ENCODE peak calls at places on chromosomes 4 and X, in eight cellular contexts. One of them, this sample, is unnamed.

GRCh38 chrX:48711929-48712505 is 15.5 kb downstream of the SUV39H1 start:
- DNase-seq in lower leg skin: no peak
- DNase-seq in activated B cell treated with CpG ODN at 0.5 μM for 24 hours: no peak
- DNase-seq in fibroblast of pulmonary artery: no peak
- DNase-seq in kidney: no peak
- DNase-seq in GM12864: no peak
- DNase-seq in AG04450: no peak
- DNase-seq in NCI-H2029: no peak
- DNase-seq in this sample: no peak

GRCh38 chrX:40152706-40153334 is 55.1 kb upstream of the BCOR start:
- DNase-seq in lower leg skin: no peak
- DNase-seq in activated B cell treated with CpG ODN at 0.5 μM for 24 hours: no peak
- DNase-seq in fibroblast of pulmonary artery: no peak
- DNase-seq in kidney: peak
- DNase-seq in GM12864: no peak
- DNase-seq in AG04450: no peak
- DNase-seq in NCI-H2029: no peak
- DNase-seq in this sample: no peak

GRCh38 chr4:52873191-52873590 is 11.1 kb downstream of the RASL11B start:
- DNase-seq in lower leg skin: no peak
- DNase-seq in activated B cell treated with CpG ODN at 0.5 μM for 24 hours: no peak
- DNase-seq in fibroblast of pulmonary artery: no peak
- DNase-seq in kidney: no peak
- DNase-seq in GM12864: no peak
- DNase-seq in AG04450: no peak
- DNase-seq in NCI-H2029: no peak
- DNase-seq in this sample: no peak

GRCh38 chr4:169557061-169557636 is 55.2 kb downstream of the NEK1 start:
- DNase-seq in lower leg skin: no peak
- DNase-seq in activated B cell treated with CpG ODN at 0.5 μM for 24 hours: no peak
- DNase-seq in fibroblast of pulmonary artery: no peak
- DNase-seq in kidney: no peak
- DNase-seq in GM12864: no peak
- DNase-seq in AG04450: no peak
- DNase-seq in NCI-H2029: no peak
- DNase-seq in this sample: no peak

GRCh38 chr4:25320374-25321172 is 8.0 kb downstream of the ZCCHC4 start:
- DNase-seq in lower leg skin: no peak
- DNase-seq in activated B cell treated with CpG ODN at 0.5 μM for 24 hours: no peak
- DNase-seq in fibroblast of pulmonary artery: peak
- DNase-seq in kidney: no peak
- DNase-seq in GM12864: no peak
- DNase-seq in AG04450: peak
- DNase-seq in NCI-H2029: no peak
- DNase-seq in this sample: no peak

GRCh38 chrX:97380200-97380599 is 496.5 kb downstream of the RPA4 start:
- DNase-seq in lower leg skin: no peak
- DNase-seq in activated B cell treated with CpG ODN at 0.5 μM for 24 hours: no peak
- DNase-seq in fibroblast of pulmonary artery: no peak
- DNase-seq in kidney: no peak
- DNase-seq in GM12864: no peak
- DNase-seq in AG04450: no peak
- DNase-seq in NCI-H2029: no peak
- DNase-seq in this sample: no peak

GRCh38 chr4:67452100-67452887 is 93.0 kb downstream of the CENPC start:
- DNase-seq in lower leg skin: no peak
- DNase-seq in activated B cell treated with CpG ODN at 0.5 μM for 24 hours: no peak
- DNase-seq in fibroblast of pulmonary artery: peak
- DNase-seq in kidney: no peak
- DNase-seq in GM12864: no peak
- DNase-seq in AG04450: no peak
- DNase-seq in NCI-H2029: no peak
- DNase-seq in this sample: no peak

GRCh38 chr4:7803992-7804758 is 135.5 kb downstream of the AFAP1 start:
- DNase-seq in lower leg skin: peak
- DNase-seq in activated B cell treated with CpG ODN at 0.5 μM for 24 hours: peak
- DNase-seq in fibroblast of pulmonary artery: peak
- DNase-seq in kidney: peak
- DNase-seq in GM12864: no peak
- DNase-seq in AG04450: no peak
- DNase-seq in NCI-H2029: peak
- DNase-seq in this sample: peak

GRCh38 chrX:153600032-153600373 is 1.1 kb upstream of the CCNQ start:
- DNase-seq in lower leg skin: no peak
- DNase-seq in activated B cell treated with CpG ODN at 0.5 μM for 24 hours: no peak
- DNase-seq in fibroblast of pulmonary artery: peak
- DNase-seq in kidney: no peak
- DNase-seq in GM12864: no peak
- DNase-seq in AG04450: no peak
- DNase-seq in NCI-H2029: no peak
- DNase-seq in this sample: no peak

GRCh38 chrX:112636288-112636687 is 43.5 kb downstream of the LHFPL1 start:
- DNase-seq in lower leg skin: no peak
- DNase-seq in activated B cell treated with CpG ODN at 0.5 μM for 24 hours: no peak
- DNase-seq in fibroblast of pulmonary artery: peak
- DNase-seq in kidney: no peak
- DNase-seq in GM12864: no peak
- DNase-seq in AG04450: no peak
- DNase-seq in NCI-H2029: no peak
- DNase-seq in this sample: no peak

GRCh38 chrX:153414838-153415552 is 3.7 kb downstream of the ZFP92 start:
- DNase-seq in lower leg skin: no peak
- DNase-seq in activated B cell treated with CpG ODN at 0.5 μM for 24 hours: no peak
- DNase-seq in fibroblast of pulmonary artery: peak
- DNase-seq in kidney: no peak
- DNase-seq in GM12864: no peak
- DNase-seq in AG04450: no peak
- DNase-seq in NCI-H2029: no peak
- DNase-seq in this sample: no peak

GRCh38 chr4:65391814-65392213 is 278.5 kb downstream of the EPHA5 start:
- DNase-seq in lower leg skin: no peak
- DNase-seq in activated B cell treated with CpG ODN at 0.5 μM for 24 hours: no peak
- DNase-seq in fibroblast of pulmonary artery: no peak
- DNase-seq in kidney: no peak
- DNase-seq in GM12864: no peak
- DNase-seq in AG04450: no peak
- DNase-seq in NCI-H2029: no peak
- DNase-seq in this sample: no peak

GRCh38 chrX:100649550-100650356 is 5.8 kb downstream of the SRPX2 start:
- DNase-seq in lower leg skin: peak
- DNase-seq in activated B cell treated with CpG ODN at 0.5 μM for 24 hours: no peak
- DNase-seq in fibroblast of pulmonary artery: peak
- DNase-seq in kidney: peak
- DNase-seq in GM12864: no peak
- DNase-seq in AG04450: peak
- DNase-seq in NCI-H2029: no peak
- DNase-seq in this sample: peak

GRCh38 chr4:140704392-140704955 is 51.7 kb downstream of the TBC1D9 start:
- DNase-seq in lower leg skin: no peak
- DNase-seq in activated B cell treated with CpG ODN at 0.5 μM for 24 hours: no peak
- DNase-seq in fibroblast of pulmonary artery: no peak
- DNase-seq in kidney: no peak
- DNase-seq in GM12864: no peak
- DNase-seq in AG04450: no peak
- DNase-seq in NCI-H2029: no peak
- DNase-seq in this sample: no peak

GRCh38 chr4:83013420-83013867 is 2.8 kb upstream of the LIN54 start:
- DNase-seq in lower leg skin: no peak
- DNase-seq in activated B cell treated with CpG ODN at 0.5 μM for 24 hours: no peak
- DNase-seq in fibroblast of pulmonary artery: no peak
- DNase-seq in kidney: no peak
- DNase-seq in GM12864: no peak
- DNase-seq in AG04450: no peak
- DNase-seq in NCI-H2029: no peak
- DNase-seq in this sample: no peak

GRCh38 chr4:87633239-87633638 is 16.8 kb upstream of the DMP1 start:
- DNase-seq in lower leg skin: no peak
- DNase-seq in activated B cell treated with CpG ODN at 0.5 μM for 24 hours: no peak
- DNase-seq in fibroblast of pulmonary artery: peak
- DNase-seq in kidney: no peak
- DNase-seq in GM12864: no peak
- DNase-seq in AG04450: no peak
- DNase-seq in NCI-H2029: peak
- DNase-seq in this sample: no peak

This sample was measured in Right ventricle myocardium inferior.